ENCODE peak calls at places on chromosomes 2 and 18, in nine cellular contexts. V, P, M, B, T, D, X, E and K are unnamed samples.
A peak's percentile ranks its signal among the peaks of the same experiment; 100 is the strongest.

GRCh38 chr2:207928079-207928478 is 97.2 kb downstream of the PLEKHM3 start:
- DNase-seq in V (no peak), P (no peak), M (no peak), B (no peak), T (no peak), D (no peak), X (no peak), E (no peak), K (no peak)

GRCh38 chr2:216754812-216755211 is 59.5 kb upstream of the IGFBP5 start:
- DNase-seq in V (no peak), P (no peak), M (no peak), B (no peak), T (no peak), D (no peak), X (no peak), E (no peak), K (no peak)

GRCh38 chr18:8514409-8514808 is 94.8 kb upstream of the RAB12 start:
- DNase-seq in V (no peak), P (no peak), M (no peak), B (no peak), T (no peak), D (no peak), X (no peak), E (no peak), K (no peak)

GRCh38 chr2:172230783-172231446 is 128.2 kb upstream of the DLX2 start:
- DNase-seq in V (no peak), P (no peak), M (no peak), B (peak; percentile 14), T (no peak), D (no peak), X (no peak), E (no peak), K (no peak)

GRCh38 chr2:2024751-2025481 is 280.6 kb upstream of the PXDN start:
- DNase-seq in V (no peak), P (peak; percentile 28), M (no peak), B (no peak), T (no peak), D (no peak), X (no peak), E (no peak), K (no peak)

GRCh38 chr2:64056021-64056420 is 36.8 kb upstream of the VPS54 start:
- DNase-seq in V (no peak), P (no peak), M (no peak), B (no peak), T (no peak), D (peak; percentile 30), X (no peak), E (no peak), K (no peak)

GRCh38 chr2:126720031-126720368 is 64.0 kb downstream of the GYPC start:
- DNase-seq in V (no peak), P (no peak), M (no peak), B (no peak), T (peak; percentile 18), D (peak; percentile 46), X (no peak), E (no peak), K (peak; percentile 89)

GRCh38 chr2:237691908-237692600 is 64.7 kb downstream of the LRRFIP1 start:
- DNase-seq in V (peak; percentile 98), P (peak; percentile 97), M (peak; percentile 98), B (peak; percentile 90), T (no peak), D (peak; percentile 77), X (peak; percentile 92), E (peak; percentile 91), K (peak; percentile 89)

GRCh38 chr2:205556841-205557539 is 125.3 kb upstream of the NRP2 start:
- DNase-seq in V (no peak), P (no peak), M (no peak), B (no peak), T (no peak), D (no peak), X (no peak), E (no peak), K (no peak)

GRCh38 chr18:48197819-48198218 is 211.4 kb downstream of the ZBTB7C start:
- DNase-seq in V (no peak), P (no peak), M (no peak), B (no peak), T (peak; percentile 29), D (no peak), X (no peak), E (no peak), K (no peak)

GRCh38 chr18:31819106-31819924 is 58.6 kb upstream of the SLC25A52 start:
- DNase-seq in V (no peak), P (no peak), M (peak; percentile 34), B (no peak), T (peak; percentile 8), D (peak; percentile 44), X (no peak), E (no peak), K (peak; percentile 52)

GRCh38 chr2:176555781-176556180 is 286.5 kb downstream of the MTX2 start:
- DNase-seq in V (no peak), P (no peak), M (no peak), B (no peak), T (no peak), D (no peak), X (no peak), E (no peak), K (no peak)

GRCh38 chr2:70125498-70125898 is 38.2 kb downstream of the PCBP1 start:
- DNase-seq in V (no peak), P (no peak), M (no peak), B (no peak), T (no peak), D (no peak), X (no peak), E (no peak), K (no peak)

GRCh38 chr2:54859416-54859815 is 136.0 kb downstream of the EML6 start:
- DNase-seq in V (no peak), P (no peak), M (no peak), B (no peak), T (no peak), D (no peak), X (no peak), E (no peak), K (no peak)

GRCh38 chr2:203022751-203023150 is 8.1 kb downstream of the NBEAL1 start:
- DNase-seq in V (no peak), P (no peak), M (no peak), B (no peak), T (no peak), D (no peak), X (no peak), E (no peak), K (no peak)

GRCh38 chr2:28753043-28753683 is 1.5 kb downstream of the PPP1CB start:
- DNase-seq in V (peak; percentile 83), P (peak; percentile 82), M (peak; percentile 41), B (peak; percentile 18), T (peak; percentile 48), D (peak; percentile 83), X (peak; percentile 13), E (no peak), K (peak; percentile 84)

GRCh38 chr2:128028668-128029054 is 802 bp upstream of the SAP130 start:
- DNase-seq in V (no peak), P (no peak), M (no peak), B (no peak), T (no peak), D (no peak), X (no peak), E (no peak), K (no peak)

GRCh38 chr2:197294260-197294659 is 16.3 kb downstream of the ANKRD44 start:
- DNase-seq in V (no peak), P (no peak), M (no peak), B (no peak), T (no peak), D (no peak), X (no peak), E (no peak), K (no peak)

GRCh38 chr2:240819404-240820013 is 510 bp downstream of the KIF1A start:
- DNase-seq in V (peak; percentile 58), P (no peak), M (no peak), B (no peak), T (no peak), D (no peak), X (no peak), E (no peak), K (no peak)

GRCh38 chr2:232480201-232481190 is 7.1 kb downstream of the ECEL1 start:
- DNase-seq in V (no peak), P (no peak), M (no peak), B (no peak), T (no peak), D (no peak), X (no peak), E (no peak), K (no peak)

GRCh38 chr2:145200307-145200706 is 680.4 kb upstream of the ZEB2 start:
- DNase-seq in V (no peak), P (peak; percentile 20), M (no peak), B (peak; percentile 48), T (no peak), D (no peak), X (no peak), E (no peak), K (no peak)

GRCh38 chr2:45872211-45872610 is 220.7 kb downstream of the PRKCE start:
- DNase-seq in V (no peak), P (peak; percentile 83), M (no peak), B (no peak), T (no peak), D (peak; percentile 82), X (no peak), E (no peak), K (peak; percentile 86)

GRCh38 chr2:176125215-176126054 is 2.9 kb downstream of the HOXD9 start:
- DNase-seq in V (no peak), P (no peak), M (no peak), B (no peak), T (no peak), D (no peak), X (no peak), E (no peak), K (peak; percentile 65)

GRCh38 chr2:66925128-66925527 is 472.0 kb upstream of the ETAA1 start:
- DNase-seq in V (peak; percentile 7), P (no peak), M (no peak), B (no peak), T (peak; percentile 18), D (peak; percentile 89), X (no peak), E (no peak), K (peak; percentile 53)

GRCh38 chr18:24214144-24214543 is 75.3 kb downstream of the CABYR start:
- DNase-seq in V (no peak), P (no peak), M (no peak), B (no peak), T (no peak), D (no peak), X (no peak), E (no peak), K (no peak)